ENCODE peak calls at places on chromosomes 3 and 15, in ten cellular contexts. One of them, this sample, is unnamed.

GRCh38 chr3:12180218-12180617 is 21.5 kb upstream of the TIMP4 start:
- DNase-seq in ovary: peak
- DNase-seq in H1: no peak
- DNase-seq in esophagus muscularis mucosa: no peak
- DNase-seq in transverse colon: peak
- DNase-seq in A549: peak
- DNase-seq in tibial nerve: no peak
- DNase-seq in SK-N-SH: peak
- DNase-seq in GM12878: no peak
- DNase-seq in K562: no peak
- DNase-seq in this sample: no peak

GRCh38 chr3:101677436-101678286 is 729 bp upstream of the ZBTB11 start:
- DNase-seq in ovary: peak
- DNase-seq in H1: peak
- DNase-seq in esophagus muscularis mucosa: no peak
- DNase-seq in transverse colon: no peak
- DNase-seq in A549: no peak
- DNase-seq in tibial nerve: no peak
- DNase-seq in SK-N-SH: peak
- DNase-seq in GM12878: no peak
- DNase-seq in K562: no peak
- DNase-seq in this sample: no peak

GRCh38 chr15:98682992-98683701 is 34.8 kb downstream of the IGF1R start:
- DNase-seq in ovary: no peak
- DNase-seq in H1: no peak
- DNase-seq in esophagus muscularis mucosa: no peak
- DNase-seq in transverse colon: no peak
- DNase-seq in A549: no peak
- DNase-seq in tibial nerve: no peak
- DNase-seq in SK-N-SH: no peak
- DNase-seq in GM12878: no peak
- DNase-seq in K562: no peak
- DNase-seq in this sample: no peak

GRCh38 chr3:179732661-179733348 is 80.0 kb downstream of the USP13 start:
- DNase-seq in ovary: no peak
- DNase-seq in H1: no peak
- DNase-seq in esophagus muscularis mucosa: peak
- DNase-seq in transverse colon: no peak
- DNase-seq in A549: no peak
- DNase-seq in tibial nerve: no peak
- DNase-seq in SK-N-SH: no peak
- DNase-seq in GM12878: no peak
- DNase-seq in K562: no peak
- DNase-seq in this sample: no peak

GRCh38 chr15:49904296-49904695 is 214.7 kb downstream of the ATP8B4 start:
- DNase-seq in ovary: no peak
- DNase-seq in H1: no peak
- DNase-seq in esophagus muscularis mucosa: no peak
- DNase-seq in transverse colon: no peak
- DNase-seq in A549: no peak
- DNase-seq in tibial nerve: no peak
- DNase-seq in SK-N-SH: no peak
- DNase-seq in GM12878: no peak
- DNase-seq in K562: no peak
- DNase-seq in this sample: no peak

GRCh38 chr3:89851974-89852621 is 744.7 kb downstream of the EPHA3 start:
- DNase-seq in ovary: no peak
- DNase-seq in H1: peak
- DNase-seq in esophagus muscularis mucosa: no peak
- DNase-seq in transverse colon: peak
- DNase-seq in A549: peak
- DNase-seq in tibial nerve: no peak
- DNase-seq in SK-N-SH: peak
- DNase-seq in GM12878: no peak
- DNase-seq in K562: no peak
- DNase-seq in this sample: no peak

GRCh38 chr3:52021869-52022268 is 26.2 kb upstream of the RPL29 start:
- DNase-seq in ovary: no peak
- DNase-seq in H1: no peak
- DNase-seq in esophagus muscularis mucosa: no peak
- DNase-seq in transverse colon: no peak
- DNase-seq in A549: no peak
- DNase-seq in tibial nerve: no peak
- DNase-seq in SK-N-SH: peak
- DNase-seq in GM12878: no peak
- DNase-seq in K562: no peak
- DNase-seq in this sample: no peak

GRCh38 chr3:16182183-16182582 is 7.7 kb downstream of the GALNT15 start:
- DNase-seq in ovary: no peak
- DNase-seq in H1: no peak
- DNase-seq in esophagus muscularis mucosa: no peak
- DNase-seq in transverse colon: no peak
- DNase-seq in A549: no peak
- DNase-seq in tibial nerve: no peak
- DNase-seq in SK-N-SH: no peak
- DNase-seq in GM12878: no peak
- DNase-seq in K562: no peak
- DNase-seq in this sample: no peak

GRCh38 chr3:126661532-126661931 is 6.6 kb upstream of the TXNRD3 start:
- DNase-seq in ovary: no peak
- DNase-seq in H1: no peak
- DNase-seq in esophagus muscularis mucosa: peak
- DNase-seq in transverse colon: no peak
- DNase-seq in A549: no peak
- DNase-seq in tibial nerve: no peak
- DNase-seq in SK-N-SH: no peak
- DNase-seq in GM12878: no peak
- DNase-seq in K562: no peak
- DNase-seq in this sample: no peak

GRCh38 chr3:126657901-126658300 is 3.0 kb upstream of the TXNRD3 start:
- DNase-seq in ovary: no peak
- DNase-seq in H1: no peak
- DNase-seq in esophagus muscularis mucosa: peak
- DNase-seq in transverse colon: no peak
- DNase-seq in A549: no peak
- DNase-seq in tibial nerve: no peak
- DNase-seq in SK-N-SH: no peak
- DNase-seq in GM12878: no peak
- DNase-seq in K562: no peak
- DNase-seq in this sample: peak

GRCh38 chr3:126658584-126658983 is 3.7 kb upstream of the TXNRD3 start:
- DNase-seq in ovary: no peak
- DNase-seq in H1: no peak
- DNase-seq in esophagus muscularis mucosa: peak
- DNase-seq in transverse colon: no peak
- DNase-seq in A549: no peak
- DNase-seq in tibial nerve: no peak
- DNase-seq in SK-N-SH: no peak
- DNase-seq in GM12878: no peak
- DNase-seq in K562: no peak
- DNase-seq in this sample: peak

GRCh38 chr3:126661965-126662364 is 7.0 kb upstream of the TXNRD3 start:
- DNase-seq in ovary: no peak
- DNase-seq in H1: no peak
- DNase-seq in esophagus muscularis mucosa: peak
- DNase-seq in transverse colon: no peak
- DNase-seq in A549: no peak
- DNase-seq in tibial nerve: no peak
- DNase-seq in SK-N-SH: no peak
- DNase-seq in GM12878: no peak
- DNase-seq in K562: no peak
- DNase-seq in this sample: peak

DNA sequence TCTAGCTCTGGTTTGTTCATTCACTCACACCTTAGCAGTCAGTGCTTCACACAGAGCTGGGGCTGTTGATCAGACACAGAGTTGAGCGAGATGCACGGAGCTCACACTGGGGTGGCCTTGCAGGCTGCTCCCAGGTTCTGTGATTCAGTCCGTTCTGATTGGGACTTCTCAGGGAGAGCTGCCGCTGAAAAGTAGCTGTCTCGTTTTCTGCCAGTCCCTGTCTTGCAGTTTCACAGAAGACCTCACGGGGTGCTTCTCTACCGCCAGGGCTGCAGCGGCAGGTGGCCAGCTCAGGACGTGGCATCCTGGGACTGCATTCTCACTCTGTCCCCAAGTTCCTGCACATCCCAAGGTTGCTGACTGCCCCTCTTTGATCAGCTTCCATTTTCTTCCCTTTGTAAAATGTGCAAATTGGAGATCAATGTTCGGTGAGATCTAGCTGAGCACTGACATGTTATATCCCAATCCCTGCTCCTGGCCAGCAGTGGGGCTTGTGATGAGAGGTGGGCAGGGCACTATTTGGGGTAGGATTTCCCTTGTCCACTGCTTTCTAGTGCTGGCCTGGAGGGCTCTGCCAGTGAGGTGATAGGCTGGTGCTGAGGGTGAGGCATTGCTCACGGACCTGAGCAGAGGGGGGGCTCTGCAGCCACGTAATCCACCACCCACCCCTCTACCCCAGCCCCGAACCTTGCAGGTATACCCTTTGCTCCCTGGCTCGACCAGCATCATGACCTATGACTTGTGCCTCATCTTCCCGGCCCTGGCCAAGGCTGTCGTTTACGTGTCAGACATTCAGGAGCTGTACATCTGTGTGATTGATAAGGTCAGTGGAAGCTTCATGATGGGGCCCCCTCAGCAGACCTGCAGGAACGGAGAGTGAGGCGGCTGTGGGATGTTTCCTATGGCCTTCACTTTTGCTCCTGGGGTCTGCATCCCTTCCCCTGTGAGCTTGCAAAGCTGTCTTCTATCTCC is 5.3 kb upstream of the TXNRD3 start:
- DNase-seq in ovary: no peak
- DNase-seq in H1: no peak
- DNase-seq in esophagus muscularis mucosa: peak
- DNase-seq in transverse colon: no peak
- DNase-seq in A549: peak
- DNase-seq in tibial nerve: no peak
- DNase-seq in SK-N-SH: peak
- DNase-seq in GM12878: no peak
- DNase-seq in K562: no peak
- DNase-seq in this sample: peak
- TF ChIP-seq EP300 in ovary: no peak
- TF ChIP-seq EP300 in H1: no peak
- TF ChIP-seq EP300 in esophagus muscularis mucosa: no peak
- TF ChIP-seq EP300 in transverse colon: no peak
- TF ChIP-seq EP300 in A549: no peak
- TF ChIP-seq EP300 in tibial nerve: no peak
- TF ChIP-seq EP300 in SK-N-SH: no peak
- TF ChIP-seq EP300 in GM12878: no peak
- TF ChIP-seq EP300 in K562: no peak
- TF ChIP-seq EP300 in this sample: no peak

GRCh38 chr3:57152150-57152549 is 13.0 kb downstream of the IL17RD start:
- DNase-seq in ovary: no peak
- DNase-seq in H1: no peak
- DNase-seq in esophagus muscularis mucosa: no peak
- DNase-seq in transverse colon: no peak
- DNase-seq in A549: no peak
- DNase-seq in tibial nerve: no peak
- DNase-seq in SK-N-SH: no peak
- DNase-seq in GM12878: no peak
- DNase-seq in K562: no peak
- DNase-seq in this sample: no peak
- H3K4me3 ChIP-seq in ovary: peak
- H3K4me3 ChIP-seq in H1: no peak
- H3K4me3 ChIP-seq in esophagus muscularis mucosa: peak
- H3K4me3 ChIP-seq in transverse colon: no peak
- H3K4me3 ChIP-seq in A549: no peak
- H3K4me3 ChIP-seq in tibial nerve: no peak
- H3K4me3 ChIP-seq in SK-N-SH: no peak
- H3K4me3 ChIP-seq in GM12878: no peak
- H3K4me3 ChIP-seq in K562: no peak
- H3K4me3 ChIP-seq in this sample: peak

GRCh38 chr15:101100593-101101442 is 151.0 kb downstream of the CHSY1 start:
- DNase-seq in ovary: no peak
- DNase-seq in H1: no peak
- DNase-seq in esophagus muscularis mucosa: no peak
- DNase-seq in transverse colon: no peak
- DNase-seq in A549: no peak
- DNase-seq in tibial nerve: no peak
- DNase-seq in SK-N-SH: no peak
- DNase-seq in GM12878: no peak
- DNase-seq in K562: no peak
- DNase-seq in this sample: no peak

GRCh38 chr15:101102746-101103145 is 149.1 kb downstream of the CHSY1 start:
- DNase-seq in ovary: no peak
- DNase-seq in H1: no peak
- DNase-seq in esophagus muscularis mucosa: no peak
- DNase-seq in transverse colon: no peak
- DNase-seq in A549: no peak
- DNase-seq in tibial nerve: no peak
- DNase-seq in SK-N-SH: no peak
- DNase-seq in GM12878: no peak
- DNase-seq in K562: no peak
- DNase-seq in this sample: no peak

GRCh38 chr15:101099183-101099582 is 152.7 kb downstream of the CHSY1 start:
- DNase-seq in ovary: no peak
- DNase-seq in H1: no peak
- DNase-seq in esophagus muscularis mucosa: no peak
- DNase-seq in transverse colon: no peak
- DNase-seq in A549: no peak
- DNase-seq in tibial nerve: no peak
- DNase-seq in SK-N-SH: no peak
- DNase-seq in GM12878: no peak
- DNase-seq in K562: no peak
- DNase-seq in this sample: no peak

GRCh38 chr15:101101676-101102075 is 150.2 kb downstream of the CHSY1 start:
- DNase-seq in ovary: no peak
- DNase-seq in H1: no peak
- DNase-seq in esophagus muscularis mucosa: no peak
- DNase-seq in transverse colon: no peak
- DNase-seq in A549: no peak
- DNase-seq in tibial nerve: no peak
- DNase-seq in SK-N-SH: no peak
- DNase-seq in GM12878: no peak
- DNase-seq in K562: no peak
- DNase-seq in this sample: no peak

DNA sequence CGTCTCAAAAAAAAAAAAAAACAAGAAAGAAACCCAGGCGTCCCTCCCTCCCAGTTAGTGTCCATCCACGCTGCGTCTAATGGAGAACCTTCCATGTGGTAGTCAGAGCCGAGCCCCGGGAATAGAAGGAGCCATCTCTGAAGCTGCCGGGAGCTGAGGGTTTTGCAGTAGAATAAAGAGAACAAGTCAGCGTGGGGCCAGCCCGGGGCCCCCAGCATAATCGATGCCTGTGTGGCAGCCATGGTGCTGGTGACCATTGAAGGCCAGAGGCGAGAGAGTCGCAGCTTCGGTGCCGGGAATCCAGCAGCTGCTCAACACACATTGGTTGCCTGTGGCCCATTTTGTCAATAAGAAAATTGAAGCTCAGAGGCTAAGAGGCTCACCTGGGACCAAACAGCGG is 151.7 kb downstream of the CHSY1 start:
- DNase-seq in ovary: no peak
- DNase-seq in H1: no peak
- DNase-seq in esophagus muscularis mucosa: no peak
- DNase-seq in transverse colon: no peak
- DNase-seq in A549: no peak
- DNase-seq in tibial nerve: no peak
- DNase-seq in SK-N-SH: no peak
- DNase-seq in GM12878: no peak
- DNase-seq in K562: no peak
- DNase-seq in this sample: no peak
- TF ChIP-seq EP300 in ovary: no peak
- TF ChIP-seq EP300 in H1: no peak
- TF ChIP-seq EP300 in esophagus muscularis mucosa: no peak
- TF ChIP-seq EP300 in transverse colon: no peak
- TF ChIP-seq EP300 in A549: no peak
- TF ChIP-seq EP300 in tibial nerve: no peak
- TF ChIP-seq EP300 in SK-N-SH: no peak
- TF ChIP-seq EP300 in GM12878: no peak
- TF ChIP-seq EP300 in K562: no peak
- TF ChIP-seq EP300 in this sample: no peak

GRCh38 chr3:64677961-64678716 is 9.7 kb downstream of the ADAMTS9 start:
- DNase-seq in ovary: no peak
- DNase-seq in H1: no peak
- DNase-seq in esophagus muscularis mucosa: peak
- DNase-seq in transverse colon: no peak
- DNase-seq in A549: no peak
- DNase-seq in tibial nerve: no peak
- DNase-seq in SK-N-SH: no peak
- DNase-seq in GM12878: no peak
- DNase-seq in K562: no peak
- DNase-seq in this sample: no peak

GRCh38 chr3:64676831-64677230 is 11.0 kb downstream of the ADAMTS9 start:
- DNase-seq in ovary: no peak
- DNase-seq in H1: no peak
- DNase-seq in esophagus muscularis mucosa: peak
- DNase-seq in transverse colon: no peak
- DNase-seq in A549: no peak
- DNase-seq in tibial nerve: no peak
- DNase-seq in SK-N-SH: no peak
- DNase-seq in GM12878: no peak
- DNase-seq in K562: no peak
- DNase-seq in this sample: no peak

GRCh38 chr3:64681015-64681414 is 6.8 kb downstream of the ADAMTS9 start:
- DNase-seq in ovary: no peak
- DNase-seq in H1: no peak
- DNase-seq in esophagus muscularis mucosa: peak
- DNase-seq in transverse colon: no peak
- DNase-seq in A549: no peak
- DNase-seq in tibial nerve: no peak
- DNase-seq in SK-N-SH: no peak
- DNase-seq in GM12878: no peak
- DNase-seq in K562: no peak
- DNase-seq in this sample: no peak

GRCh38 chr3:64681827-64682226 is 6.0 kb downstream of the ADAMTS9 start:
- DNase-seq in ovary: no peak
- DNase-seq in H1: no peak
- DNase-seq in esophagus muscularis mucosa: no peak
- DNase-seq in transverse colon: no peak
- DNase-seq in A549: no peak
- DNase-seq in tibial nerve: no peak
- DNase-seq in SK-N-SH: no peak
- DNase-seq in GM12878: no peak
- DNase-seq in K562: no peak
- DNase-seq in this sample: no peak

DNA sequence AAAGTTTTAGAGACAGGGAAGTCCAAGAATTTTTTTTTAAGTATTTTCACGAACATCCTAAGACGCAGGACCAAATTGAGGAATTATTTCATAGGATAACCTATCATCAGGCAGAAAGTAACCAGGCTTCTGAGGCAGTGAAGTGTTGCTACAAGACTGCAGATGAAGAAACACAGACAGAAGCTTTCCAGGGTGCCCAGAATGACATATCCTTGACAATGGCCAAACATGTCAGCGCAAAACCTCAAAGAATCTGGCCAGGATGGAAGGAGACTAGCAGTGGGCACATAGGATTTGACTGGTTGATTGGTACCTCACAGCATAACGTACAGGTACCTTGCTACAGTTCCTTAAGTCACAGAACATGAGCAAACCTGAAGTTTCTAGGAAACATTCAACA is 7.5 kb downstream of the ADAMTS9 start:
- DNase-seq in ovary: no peak
- DNase-seq in H1: no peak
- DNase-seq in esophagus muscularis mucosa: peak
- DNase-seq in transverse colon: no peak
- DNase-seq in A549: no peak
- DNase-seq in tibial nerve: no peak
- DNase-seq in SK-N-SH: no peak
- DNase-seq in GM12878: no peak
- DNase-seq in K562: no peak
- DNase-seq in this sample: no peak
- H3K4me3 ChIP-seq in ovary: no peak
- H3K4me3 ChIP-seq in H1: no peak
- H3K4me3 ChIP-seq in esophagus muscularis mucosa: no peak
- H3K4me3 ChIP-seq in transverse colon: no peak
- H3K4me3 ChIP-seq in A549: no peak
- H3K4me3 ChIP-seq in tibial nerve: no peak
- H3K4me3 ChIP-seq in SK-N-SH: no peak
- H3K4me3 ChIP-seq in GM12878: no peak
- H3K4me3 ChIP-seq in K562: no peak
- H3K4me3 ChIP-seq in this sample: no peak